ENCODE peak calls at places on chromosomes 2 and 18, in four cellular contexts. One of them, this sample, is unnamed.

GRCh38 chr2:20781656-20782265 is 41.1 kb downstream of the LDAH start:
- DNase-seq in spleen: no peak
- DNase-seq in adrenal gland: no peak
- DNase-seq in endothelial cell of umbilical vein: peak
- DNase-seq in this sample: peak

GRCh38 chr2:98835831-98836385 is 100.1 kb downstream of the CRACDL start:
- DNase-seq in endothelial cell of umbilical vein: no peak
- DNase-seq in spleen: no peak
- DNase-seq in adrenal gland: no peak
- DNase-seq in this sample: no peak

GRCh38 chr2:97749611-97750010 is 36.2 kb downstream of the ZAP70 start:
- DNase-seq in spleen: peak
- DNase-seq in endothelial cell of umbilical vein: no peak
- DNase-seq in adrenal gland: no peak
- DNase-seq in this sample: no peak

GRCh38 chr18:32300914-32301313 is 111.1 kb downstream of the MEP1B start:
- DNase-seq in spleen: no peak
- DNase-seq in endothelial cell of umbilical vein: no peak
- DNase-seq in adrenal gland: no peak
- DNase-seq in this sample: no peak

GRCh38 chr18:47418746-47419145 is 167.3 kb upstream of the SKOR2 start:
- DNase-seq in spleen: no peak
- DNase-seq in endothelial cell of umbilical vein: no peak
- DNase-seq in adrenal gland: no peak
- DNase-seq in this sample: no peak

GRCh38 chr2:31401580-31401979 is 13.0 kb downstream of the XDH start:
- DNase-seq in adrenal gland: no peak
- DNase-seq in endothelial cell of umbilical vein: peak
- DNase-seq in spleen: no peak
- DNase-seq in this sample: peak

GRCh38 chr2:119683717-119684443 is 4.9 kb downstream of the TMEM177 start:
- DNase-seq in adrenal gland: peak
- DNase-seq in spleen: peak
- DNase-seq in endothelial cell of umbilical vein: no peak
- DNase-seq in this sample: no peak

GRCh38 chr2:31429759-31430438 is 15.4 kb upstream of the XDH start:
- DNase-seq in endothelial cell of umbilical vein: no peak
- DNase-seq in spleen: no peak
- DNase-seq in adrenal gland: no peak
- DNase-seq in this sample: no peak

GRCh38 chr2:197306691-197307030 is 3.9 kb downstream of the ANKRD44 start:
- DNase-seq in endothelial cell of umbilical vein: no peak
- DNase-seq in spleen: no peak
- DNase-seq in adrenal gland: peak
- DNase-seq in this sample: no peak

DNA sequence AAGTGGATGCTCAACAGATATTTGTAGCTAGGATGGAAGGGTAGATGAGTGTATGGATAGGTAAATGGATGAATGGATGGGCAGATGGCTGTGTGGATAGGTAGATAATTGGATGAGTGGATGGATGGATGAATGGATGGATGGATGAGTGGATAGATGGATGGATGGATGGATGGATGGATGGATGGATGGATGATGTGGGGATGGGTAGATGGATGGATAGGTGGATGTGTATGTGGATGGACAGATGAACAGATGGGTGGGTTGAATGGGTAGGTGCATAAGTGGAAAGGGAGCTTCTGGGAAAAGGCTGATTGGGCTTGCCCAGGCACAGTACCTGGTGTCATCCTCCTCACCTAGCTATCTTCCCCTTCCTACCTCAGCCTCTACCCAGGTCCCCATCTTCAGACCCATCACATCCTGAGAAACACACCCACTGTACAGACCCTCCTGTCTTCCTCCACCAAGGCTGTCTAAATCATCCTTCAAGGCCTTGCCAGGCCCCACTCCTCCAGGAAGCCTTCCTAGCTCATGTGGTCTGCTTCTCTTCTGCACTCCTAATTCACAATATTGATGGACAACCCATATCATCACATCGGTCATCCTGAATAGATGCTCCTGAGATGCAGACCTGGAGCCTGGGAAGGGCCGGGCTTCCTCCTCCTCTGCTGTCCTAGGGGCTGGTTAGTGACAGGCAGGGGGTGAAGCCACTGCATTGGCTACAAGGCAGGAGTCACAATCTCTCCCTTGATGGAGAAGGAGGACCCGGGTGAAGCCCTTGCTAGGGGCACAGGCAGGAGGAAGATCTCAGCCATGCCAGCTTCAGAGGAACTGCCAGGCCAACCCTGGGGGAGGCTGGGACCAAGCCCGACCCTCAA is 49.4 kb downstream of the SMAD7 start:
- DNase-seq in endothelial cell of umbilical vein: no peak
- DNase-seq in adrenal gland: no peak
- DNase-seq in spleen: no peak
- DNase-seq in this sample: no peak
- H3K27ac ChIP-seq in endothelial cell of umbilical vein: peak
- H3K27ac ChIP-seq in adrenal gland: peak
- H3K27ac ChIP-seq in spleen: no peak
- H3K27ac ChIP-seq in this sample: peak

DNA sequence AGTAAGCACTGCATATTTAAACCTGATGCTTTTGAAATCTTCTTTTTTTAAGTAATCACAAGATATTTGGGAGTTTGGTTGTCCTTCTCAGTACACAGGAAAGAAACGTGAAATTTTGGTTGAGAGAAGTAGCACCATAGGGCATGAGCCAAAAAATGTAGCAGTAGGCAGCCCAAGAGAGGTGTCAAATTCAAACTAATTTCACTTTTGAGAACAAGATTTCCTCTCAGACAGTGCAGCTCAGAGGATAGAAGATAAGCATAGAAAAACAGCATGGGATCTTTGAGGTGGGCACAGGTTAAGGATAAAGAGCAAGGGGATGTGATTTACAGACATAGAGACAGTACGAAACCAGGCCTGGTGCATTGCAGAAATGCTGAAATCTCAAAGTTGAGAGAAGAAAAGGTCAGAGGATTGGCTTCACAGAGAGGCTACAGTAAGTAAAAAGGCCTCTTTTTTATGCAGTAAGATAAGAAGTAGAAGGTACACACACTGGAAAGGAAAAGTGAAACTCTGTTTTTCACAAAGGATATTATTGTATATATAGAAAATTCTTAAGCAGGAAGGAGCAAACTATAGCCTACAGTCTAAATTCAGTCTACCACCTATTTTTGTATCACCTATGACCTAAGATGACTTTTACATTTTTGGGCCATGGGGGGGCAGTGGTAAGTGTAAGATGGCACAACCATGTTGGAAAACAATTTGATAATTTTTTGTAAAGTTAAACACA is 89.8 kb downstream of the PKP4 start:
- DNase-seq in adrenal gland: no peak
- DNase-seq in spleen: no peak
- DNase-seq in endothelial cell of umbilical vein: no peak
- DNase-seq in this sample: no peak
- TF ChIP-seq CTCF in adrenal gland: no peak
- TF ChIP-seq CTCF in spleen: no peak
- TF ChIP-seq CTCF in endothelial cell of umbilical vein: no peak
- TF ChIP-seq CTCF in this sample: no peak

GRCh38 chr2:19350678-19351401 is 7.6 kb downstream of the OSR1 start:
- DNase-seq in endothelial cell of umbilical vein: no peak
- DNase-seq in spleen: no peak
- DNase-seq in adrenal gland: no peak
- DNase-seq in this sample: no peak
- H3K27ac ChIP-seq in endothelial cell of umbilical vein: no peak
- H3K27ac ChIP-seq in spleen: no peak
- H3K27ac ChIP-seq in adrenal gland: no peak
- H3K27ac ChIP-seq in this sample: no peak

DNA sequence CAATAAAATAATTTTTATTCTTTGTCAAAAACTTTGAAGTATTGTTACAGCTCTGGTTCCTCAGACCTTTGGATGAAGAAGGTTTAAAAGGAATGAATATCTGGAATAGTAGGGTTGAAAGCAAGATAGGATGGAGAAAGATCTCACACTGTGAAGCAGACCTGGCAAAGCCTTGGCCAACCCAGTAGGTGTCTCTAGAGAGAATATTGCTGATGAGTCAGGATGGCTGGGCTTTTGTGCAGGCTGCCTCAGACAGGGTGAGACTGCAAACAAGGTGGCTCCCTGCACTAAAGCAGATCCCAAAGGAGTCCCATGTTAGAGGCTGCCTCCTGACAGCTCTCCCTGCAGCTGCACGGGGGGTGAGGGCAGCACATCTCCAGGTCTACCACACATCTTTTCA is 226.0 kb upstream of the ITGA4 start:
- DNase-seq in spleen: no peak
- DNase-seq in adrenal gland: no peak
- DNase-seq in endothelial cell of umbilical vein: no peak
- DNase-seq in this sample: no peak
- TF ChIP-seq CTCF in spleen: no peak
- TF ChIP-seq CTCF in adrenal gland: no peak
- TF ChIP-seq CTCF in endothelial cell of umbilical vein: no peak
- TF ChIP-seq CTCF in this sample: no peak

DNA sequence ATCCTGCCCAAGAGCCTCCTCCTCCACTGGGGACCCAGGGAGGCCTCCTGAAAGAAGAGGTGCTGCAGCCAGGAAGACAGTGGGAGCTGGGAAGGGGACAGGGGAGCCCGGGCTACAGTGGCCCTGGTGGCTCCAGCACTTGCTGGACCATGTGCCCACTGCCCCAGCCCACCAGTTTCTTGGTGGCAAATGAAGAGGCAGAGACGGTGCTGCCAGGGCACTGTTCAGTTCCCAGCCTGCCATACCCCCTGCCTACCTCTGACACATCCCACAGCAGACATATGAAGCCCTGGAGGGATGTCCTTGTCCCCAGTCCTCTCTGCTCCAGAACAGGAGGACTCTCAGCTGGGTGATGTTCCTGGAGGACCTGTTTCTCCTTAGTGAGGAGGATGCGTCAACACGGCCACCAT is 3.7 kb downstream of the RAMP1 start:
- DNase-seq in spleen: peak
- DNase-seq in adrenal gland: no peak
- DNase-seq in endothelial cell of umbilical vein: no peak
- DNase-seq in this sample: no peak
- H3K27ac ChIP-seq in spleen: no peak
- H3K27ac ChIP-seq in adrenal gland: no peak
- H3K27ac ChIP-seq in endothelial cell of umbilical vein: no peak
- H3K27ac ChIP-seq in this sample: no peak

DNA sequence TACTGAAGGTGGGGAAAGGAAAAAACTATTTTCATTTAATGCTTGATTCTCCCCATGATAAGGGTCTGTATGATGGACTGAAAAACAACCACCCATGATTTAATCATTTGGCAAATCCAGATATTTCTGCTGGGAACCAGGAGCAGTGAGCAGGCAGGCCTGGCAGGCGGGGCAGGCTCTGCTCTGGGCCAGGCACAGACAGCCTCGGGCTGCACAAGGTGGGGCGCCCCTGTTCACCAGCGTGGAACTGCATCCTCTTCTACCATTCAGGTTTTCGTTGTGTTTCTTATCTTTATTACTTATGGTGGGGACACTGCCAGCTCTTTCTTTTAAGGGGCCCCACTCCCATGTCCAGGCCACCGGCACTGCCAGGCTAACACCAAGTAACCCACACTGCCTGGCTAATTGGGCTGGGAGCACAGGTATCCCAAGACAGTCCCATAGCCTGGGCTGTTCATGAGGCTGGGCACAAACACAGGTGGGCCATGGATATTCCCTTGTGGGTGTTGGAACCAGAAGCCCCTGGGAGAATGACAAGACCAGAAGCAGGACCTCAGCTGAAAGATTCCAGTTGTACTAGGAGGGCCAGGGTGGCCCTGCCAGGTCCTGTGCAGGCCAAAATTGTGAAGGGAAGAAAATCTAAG is 57.1 kb upstream of the RALBP1 start:
- DNase-seq in endothelial cell of umbilical vein: no peak
- DNase-seq in adrenal gland: no peak
- DNase-seq in spleen: no peak
- DNase-seq in this sample: no peak
- TF ChIP-seq CTCF in endothelial cell of umbilical vein: no peak
- TF ChIP-seq CTCF in adrenal gland: no peak
- TF ChIP-seq CTCF in spleen: no peak
- TF ChIP-seq CTCF in this sample: no peak

GRCh38 chr2:219496781-219497494 is 1.8 kb upstream of the GMPPA start:
- DNase-seq in spleen: peak
- DNase-seq in adrenal gland: no peak
- DNase-seq in endothelial cell of umbilical vein: no peak
- DNase-seq in this sample: no peak

GRCh38 chr2:219494952-219495530 is 3.6 kb upstream of the GMPPA start:
- DNase-seq in adrenal gland: no peak
- DNase-seq in spleen: no peak
- DNase-seq in endothelial cell of umbilical vein: no peak
- DNase-seq in this sample: no peak

GRCh38 chr2:219496247-219496646 is 2.4 kb upstream of the GMPPA start:
- DNase-seq in adrenal gland: no peak
- DNase-seq in endothelial cell of umbilical vein: no peak
- DNase-seq in spleen: no peak
- DNase-seq in this sample: no peak

GRCh38 chr2:219497495-219498279 is 1.0 kb upstream of the GMPPA start:
- DNase-seq in endothelial cell of umbilical vein: peak
- DNase-seq in spleen: peak
- DNase-seq in adrenal gland: peak
- DNase-seq in this sample: peak

DNA sequence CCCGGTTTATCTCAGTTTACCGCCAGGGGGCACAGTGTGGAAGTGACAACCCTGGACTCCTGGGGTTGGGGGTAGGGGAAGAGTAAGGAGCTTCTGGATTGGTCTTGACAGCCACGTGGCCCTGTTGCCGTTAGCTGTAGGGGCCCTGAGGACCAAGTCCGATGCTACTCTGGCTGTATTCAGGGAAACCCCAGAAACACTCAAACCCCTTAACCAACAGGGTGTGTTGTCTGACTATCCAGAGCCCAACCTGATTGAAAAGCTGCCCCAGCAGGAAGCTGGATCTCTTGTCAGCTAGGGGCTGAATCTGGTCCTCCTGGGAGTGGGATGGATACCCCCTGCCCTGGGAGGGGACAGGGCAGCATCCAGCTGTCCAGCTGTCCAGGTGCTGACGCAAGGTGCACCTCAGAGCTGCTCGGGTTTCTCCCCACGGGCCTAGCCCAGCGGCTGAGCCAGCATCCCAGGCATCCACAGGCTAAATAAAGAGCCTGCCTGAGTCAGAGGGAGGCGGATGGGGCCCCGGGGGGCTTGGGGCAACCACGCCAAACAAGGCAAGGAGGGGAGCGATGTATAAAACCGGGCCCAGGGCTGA is 3.1 kb upstream of the GMPPA start:
- DNase-seq in spleen: no peak
- DNase-seq in endothelial cell of umbilical vein: peak
- DNase-seq in adrenal gland: peak
- DNase-seq in this sample: peak
- H3K27ac ChIP-seq in spleen: no peak
- H3K27ac ChIP-seq in endothelial cell of umbilical vein: no peak
- H3K27ac ChIP-seq in adrenal gland: no peak
- H3K27ac ChIP-seq in this sample: no peak

DNA sequence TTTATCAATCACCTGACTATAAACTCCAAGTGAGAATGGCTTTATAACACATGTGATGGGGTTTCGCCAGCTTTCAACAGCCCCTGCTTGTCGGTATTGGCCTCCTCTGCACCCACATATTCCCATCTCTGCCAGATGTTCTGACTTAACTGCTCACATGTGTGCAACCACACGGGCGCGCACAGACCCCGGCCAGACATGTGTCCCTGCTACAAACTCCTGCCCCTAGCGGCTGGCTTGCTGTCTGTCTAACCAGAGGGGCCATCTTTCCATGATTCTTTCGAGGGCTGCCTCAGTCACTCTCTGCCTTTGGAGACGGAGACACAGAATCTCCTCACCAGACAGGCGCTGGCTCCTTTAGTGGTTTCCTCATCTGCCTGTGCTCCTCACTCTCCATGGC is 15.3 kb downstream of the STON1 start:
- DNase-seq in endothelial cell of umbilical vein: no peak
- DNase-seq in spleen: no peak
- DNase-seq in adrenal gland: no peak
- DNase-seq in this sample: no peak
- TF ChIP-seq CTCF in endothelial cell of umbilical vein: no peak
- TF ChIP-seq CTCF in spleen: no peak
- TF ChIP-seq CTCF in adrenal gland: no peak
- TF ChIP-seq CTCF in this sample: peak

This sample was measured in brain microvascular endothelial cell.